ENCODE peak calls at places on chromosomes 4 and X, in six cellular contexts. B is sigmoid colon, Z is right lobe of liver, C is prostate gland, Q is gastrocnemius medialis, S is stomach. Y is an unnamed sample. For H3K27me3, the result is how much of the 10 kb centered on the place peaks cover.

GRCh38 chr4:165393704-165394103 is 14.9 kb downstream of the CPE start:
- DNase-seq in B (no peak), Z (no peak), C (no peak), Q (no peak), S (no peak), Y (no peak)

GRCh38 chr4:143538979-143539669 is 25.6 kb downstream of the SMARCA5 start:
- DNase-seq in B (no peak), Z (no peak), C (no peak), Q (no peak), S (no peak), Y (no peak)

GRCh38 chr4:169293343-169294176 is 22.8 kb upstream of the SH3RF1 start:
- DNase-seq in B (no peak), Z (no peak), C (no peak), Q (no peak), S (no peak), Y (no peak)

GRCh38 chr4:112302320-112303274 is 5.4 kb downstream of the ALPK1 start:
- DNase-seq in B (no peak), Z (no peak), C (no peak), Q (no peak), S (no peak), Y (no peak)

GRCh38 chrX:149497626-149498025 is 7.5 kb downstream of the IDS start:
- DNase-seq in B (no peak), Z (no peak), C (no peak), Q (no peak), S (no peak), Y (no peak)

GRCh38 chr4:105637409-105638258 is 70.9 kb downstream of the INTS12 start:
- DNase-seq in B (peak), Z (peak), C (peak), Q (peak), S (peak), Y (peak)

GRCh38 chr4:94472056-94472826 is 20.5 kb downstream of the PDLIM5 start:
- DNase-seq in B (no peak), Z (no peak), C (no peak), Q (no peak), S (no peak), Y (no peak)

GRCh38 chr4:2537011-2537830 is 774 bp downstream of the FAM193A start:
- DNase-seq in B (peak), Z (peak), C (peak), Q (peak), S (peak), Y (peak)

GRCh38 chr4:184648220-184649025 is 824 bp downstream of the CASP3 start:
- DNase-seq in B (peak), Z (peak), C (peak), Q (peak), S (peak), Y (peak)

GRCh38 chr4:142358656-142359055 is 487.4 kb downstream of the INPP4B start:
- DNase-seq in B (no peak), Z (no peak), C (no peak), Q (no peak), S (no peak), Y (no peak)

DNA sequence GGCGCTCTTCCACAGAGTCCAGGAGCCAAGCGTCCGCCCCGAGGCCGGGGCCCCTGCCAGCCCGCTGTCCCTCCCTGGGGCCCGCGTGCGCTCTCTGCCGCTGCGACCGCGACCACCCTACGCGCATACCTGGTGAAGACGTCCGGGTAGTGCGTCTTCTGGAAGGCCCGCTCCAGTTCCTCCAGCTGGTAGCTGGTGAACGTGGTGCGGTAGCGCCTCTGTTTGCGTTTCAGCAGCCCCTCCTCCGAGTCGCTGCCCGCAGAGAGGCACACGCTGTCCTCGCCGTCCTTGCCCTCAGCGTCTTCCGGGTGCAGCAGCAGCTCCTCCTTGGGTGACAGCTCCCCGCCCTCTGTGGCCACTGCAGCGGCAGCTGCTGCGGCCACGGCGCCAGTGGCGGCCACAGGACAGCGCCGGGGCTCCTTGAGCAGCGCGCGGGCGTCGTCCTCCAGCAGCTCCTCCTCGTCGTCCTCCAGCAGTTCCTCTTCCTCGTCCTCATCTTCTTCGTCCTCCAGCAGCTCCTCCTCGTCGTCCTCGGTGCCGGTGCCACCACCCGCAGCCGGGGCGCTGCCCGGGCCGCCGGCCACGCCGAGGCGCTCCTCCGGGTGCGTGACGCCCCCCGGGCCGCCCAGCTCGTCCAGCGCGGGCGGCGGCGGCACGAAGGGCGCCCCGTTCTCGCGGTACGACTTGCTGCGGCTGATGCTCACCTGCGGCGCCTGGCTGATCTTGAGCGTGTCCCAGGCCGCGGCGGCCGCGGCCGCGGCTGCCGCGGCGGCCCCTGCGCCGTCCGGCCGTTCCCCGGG is 2.8 kb downstream of the ARX start:
- DNase-seq in B (no peak), Z (no peak), C (no peak), Q (peak), S (no peak), Y (no peak)
- H3K27me3 ChIP-seq in B (half or more), Z (under half), C (under half), Q (under half), S (half or more), Y (half or more)

DNA sequence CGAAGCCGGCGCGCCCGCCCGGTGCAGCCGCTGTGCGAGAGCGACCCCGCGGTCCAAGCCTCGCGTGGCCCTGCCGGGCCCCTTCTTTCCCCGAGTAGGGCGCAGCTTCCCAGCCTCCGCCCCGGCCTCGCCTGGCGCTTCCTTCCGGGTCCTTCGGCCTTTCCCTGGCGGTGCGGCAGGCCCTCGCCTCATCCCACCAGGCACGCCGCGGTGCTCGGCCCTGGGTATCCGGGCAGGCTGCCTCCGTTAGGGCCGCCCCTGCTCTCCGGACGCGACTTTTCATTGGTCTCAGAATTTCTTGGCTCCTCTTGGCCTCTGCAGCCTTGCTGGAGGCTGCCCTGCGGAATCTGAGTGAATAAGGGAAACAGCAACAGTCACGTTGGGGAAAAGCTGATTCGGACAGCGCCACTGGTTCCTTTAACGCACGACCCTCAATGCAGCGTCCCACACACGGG is 429 bp downstream of the UVSSA start:
- DNase-seq in B (peak), Z (peak), C (peak), Q (peak), S (peak), Y (peak)
- TF ChIP-seq POLR2A in B (no peak), Z (peak), C (no peak), Q (no peak), S (no peak), Y (peak)

GRCh38 chr4:38320833-38321232 is 343.2 kb upstream of the KLF3 start:
- DNase-seq in B (no peak), Z (no peak), C (no peak), Q (no peak), S (no peak), Y (no peak)

GRCh38 chr4:38324861-38325451 is 339.0 kb upstream of the KLF3 start:
- DNase-seq in B (no peak), Z (no peak), C (no peak), Q (no peak), S (no peak), Y (no peak)

GRCh38 chr4:38320349-38320707 is 343.7 kb upstream of the KLF3 start:
- DNase-seq in B (no peak), Z (peak), C (no peak), Q (no peak), S (no peak), Y (no peak)

GRCh38 chr4:38323141-38323634 is 340.8 kb upstream of the KLF3 start:
- DNase-seq in B (no peak), Z (no peak), C (no peak), Q (no peak), S (no peak), Y (no peak)

GRCh38 chr4:38322709-38323108 is 341.3 kb upstream of the KLF3 start:
- DNase-seq in B (no peak), Z (peak), C (no peak), Q (no peak), S (no peak), Y (peak)
- TF ChIP-seq CTCF in B (no peak), Z (no peak), C (no peak), Q (no peak), S (no peak), Y (no peak)

DNA sequence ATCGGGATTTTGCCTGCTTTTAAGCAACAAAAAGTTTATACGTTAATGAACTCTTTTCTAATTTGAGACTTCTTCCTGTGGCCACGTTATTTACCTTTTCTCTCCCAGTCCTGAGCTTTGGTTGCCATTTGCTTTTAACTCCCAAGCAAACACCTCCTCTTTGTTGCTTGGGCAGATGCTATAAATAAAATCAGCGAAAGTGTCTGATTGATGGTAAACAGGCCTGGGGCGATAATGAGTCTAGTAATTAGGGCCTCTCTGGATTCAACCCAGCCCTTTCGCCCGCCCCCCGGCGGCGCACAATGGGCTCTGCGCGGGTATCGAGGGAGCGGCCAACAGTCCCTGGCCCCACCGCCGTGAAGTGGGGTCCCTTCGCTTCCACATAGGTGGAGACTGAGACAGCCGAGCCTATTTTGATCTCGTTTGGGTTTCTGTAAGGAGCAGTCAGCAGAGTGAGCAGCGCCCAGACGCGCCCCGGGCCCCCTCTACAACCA is 791 bp downstream of the CLGN start:
- DNase-seq in B (no peak), Z (peak), C (no peak), Q (no peak), S (no peak), Y (no peak)
- H3K27me3 ChIP-seq in B (under half), Z (under half), C (under half), Q (under half), S (under half), Y (under half)

GRCh38 chr4:113979157-113979972 is at the start of gene ARSJ:
- DNase-seq in B (peak), Z (peak), C (peak), Q (no peak), S (peak), Y (peak)
- TF ChIP-seq POLR2A in B (peak), Z (peak), C (peak), Q (peak), S (no peak), Y (peak)

GRCh38 chr4:37793562-37793961 is 32.9 kb upstream of the PGM2 start:
- DNase-seq in B (no peak), Z (no peak), C (no peak), Q (no peak), S (no peak), Y (peak)
- TF ChIP-seq CTCF in B (peak), Z (peak), C (no peak), Q (peak), S (no peak), Y (peak)

GRCh38 chrX:135480076-135480475 is 40.4 kb upstream of the INTS6L start:
- DNase-seq in B (no peak), Z (no peak), C (no peak), Q (no peak), S (no peak), Y (no peak)

GRCh38 chrX:135481696-135482179 is 38.7 kb upstream of the INTS6L start:
- DNase-seq in B (no peak), Z (no peak), C (no peak), Q (no peak), S (no peak), Y (no peak)

GRCh38 chrX:135489542-135489941 is 30.9 kb upstream of the INTS6L start:
- DNase-seq in B (no peak), Z (no peak), C (no peak), Q (no peak), S (no peak), Y (no peak)

DNA sequence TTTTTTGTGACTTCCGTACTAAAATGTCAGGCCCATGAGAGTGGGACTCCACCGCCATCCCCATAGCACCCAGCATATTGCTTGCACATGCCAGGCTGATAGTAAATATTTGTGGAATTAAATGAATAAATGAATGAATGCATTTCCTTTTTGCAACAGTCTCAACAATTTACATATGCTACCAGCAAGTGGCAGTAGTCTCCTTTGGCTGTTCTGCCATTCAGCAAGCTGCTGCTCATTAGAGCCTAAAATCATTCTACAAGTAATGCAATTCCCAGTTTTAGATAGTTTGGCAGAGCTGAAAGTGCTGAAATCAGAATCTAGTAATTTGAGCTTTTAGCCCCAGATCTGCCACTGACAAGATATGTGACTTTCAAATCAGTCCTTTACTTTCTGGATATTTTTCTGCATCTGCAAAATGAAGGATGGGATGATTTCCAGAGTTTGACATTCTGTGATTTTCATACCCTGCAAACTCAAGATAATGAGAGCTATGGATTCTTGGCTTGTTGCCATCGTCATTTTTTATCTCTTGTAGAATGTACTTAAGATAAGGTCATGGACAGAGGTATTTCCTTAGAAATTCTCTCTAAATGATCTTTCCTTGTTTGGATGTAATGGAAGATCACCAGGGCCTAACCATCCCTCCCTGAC is 35.7 kb upstream of the INTS6L start:
- DNase-seq in B (no peak), Z (no peak), C (no peak), Q (no peak), S (no peak), Y (peak)
- H3K27me3 ChIP-seq in B (under half), Z (under half), C (under half), Q (under half), S (under half), Y (under half)

DNA sequence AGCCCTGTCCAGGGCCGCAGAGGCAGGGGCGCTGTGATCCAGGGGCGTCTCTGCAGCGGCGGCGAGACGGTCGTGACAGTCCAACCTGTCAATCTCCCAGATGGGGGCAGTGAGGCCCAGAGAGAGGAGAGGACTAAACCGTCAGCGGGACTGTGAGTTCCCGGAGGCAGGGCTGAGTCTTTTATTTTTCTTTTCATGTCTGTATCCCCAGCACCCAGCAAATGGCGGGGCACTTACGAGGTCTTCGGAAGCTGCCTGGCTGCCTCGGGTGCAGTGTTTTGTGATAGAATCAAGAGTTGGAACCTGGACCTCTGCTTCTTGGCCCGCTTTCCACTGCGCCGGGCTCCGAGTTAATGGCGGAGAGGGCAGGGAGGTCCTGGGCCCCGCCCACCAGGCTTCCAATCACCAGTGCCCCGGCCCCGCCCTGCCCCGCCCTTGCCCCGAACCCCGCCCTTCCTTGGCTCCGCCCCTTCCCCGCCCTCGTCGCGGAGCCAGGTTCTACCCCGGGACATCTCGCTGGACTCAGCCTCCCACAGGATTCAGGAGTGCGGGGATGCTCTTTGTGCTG is 35.3 kb upstream of the GRPEL1 start:
- DNase-seq in B (peak), Z (peak), C (peak), Q (peak), S (peak), Y (peak)
- TF ChIP-seq POLR2A in B (peak), Z (peak), C (peak), Q (peak), S (no peak), Y (no peak)

GRCh38 chr4:71549516-71550160 is 210.8 kb downstream of the SLC4A4 start:
- DNase-seq in B (no peak), Z (no peak), C (no peak), Q (no peak), S (no peak), Y (no peak)

GRCh38 chr4:71553605-71554004 is 214.8 kb downstream of the SLC4A4 start:
- DNase-seq in B (no peak), Z (no peak), C (no peak), Q (no peak), S (no peak), Y (no peak)

GRCh38 chr4:71550220-71551190 is 211.7 kb downstream of the SLC4A4 start:
- DNase-seq in B (no peak), Z (no peak), C (no peak), Q (no peak), S (no peak), Y (no peak)

GRCh38 chr4:71558248-71558647 is 219.4 kb downstream of the SLC4A4 start:
- DNase-seq in B (no peak), Z (no peak), C (no peak), Q (no peak), S (no peak), Y (no peak)

GRCh38 chr4:71554025-71554424 is 215.2 kb downstream of the SLC4A4 start:
- DNase-seq in B (no peak), Z (no peak), C (no peak), Q (no peak), S (no peak), Y (no peak)
- TF ChIP-seq CTCF in B (no peak), Z (no peak), C (no peak), Q (no peak), S (no peak), Y (no peak)